ENCODE peak calls at places on chromosomes 7 and 10, in seven cellular contexts. S is HEK293T, H is GM12878, Y is HCT116, W is K562, A is HepG2, M is H1. Q is an unnamed sample.

GRCh38 chr7:41921453-41921912 is 218.6 kb upstream of the INHBA start:
- DNase-seq in M (no peak), W (no peak), H (no peak), S (no peak), A (no peak), Y (no peak), Q (no peak)

GRCh38 chr10:17425584-17426262 is 28.7 kb downstream of the ST8SIA6 start:
- DNase-seq in Y (no peak), S (no peak), M (no peak), W (peak), H (no peak), A (no peak), Q (no peak)

GRCh38 chr7:70829221-70830059 is 302.5 kb upstream of the GALNT17 start:
- DNase-seq in Y (peak), M (peak), W (peak), S (peak), A (peak), H (no peak), Q (peak)

GRCh38 chr10:122999347-122999746 is 9.2 kb downstream of the IKZF5 start:
- DNase-seq in W (no peak), S (no peak), H (no peak), A (no peak), M (no peak), Y (no peak), Q (no peak)

GRCh38 chr7:120843121-120843520 is 14.8 kb downstream of the TSPAN12 start:
- DNase-seq in W (no peak), H (no peak), Y (no peak), M (no peak), A (no peak), S (no peak), Q (no peak)

GRCh38 chr7:131459256-131459655 is 97.2 kb downstream of the PODXL start:
- DNase-seq in W (no peak), M (no peak), S (no peak), A (no peak), H (no peak), Y (peak), Q (no peak)

GRCh38 chr10:100303724-100304319 is 17.3 kb upstream of the BLOC1S2 start:
- DNase-seq in H (no peak), A (peak), W (peak), M (no peak), Y (peak), S (peak), Q (no peak)

GRCh38 chr10:28801869-28802268 is 124.5 kb downstream of the BAMBI start:
- DNase-seq in A (no peak), H (no peak), S (no peak), Y (no peak), W (no peak), M (no peak), Q (no peak)

GRCh38 chr7:82110146-82110823 is 333.3 kb downstream of the CACNA2D1 start:
- DNase-seq in A (no peak), S (no peak), Y (no peak), W (no peak), M (no peak), H (no peak), Q (no peak)

GRCh38 chr10:58373446-58373834 is 11.8 kb upstream of the TFAM start:
- DNase-seq in M (no peak), W (no peak), Y (no peak), A (no peak), S (no peak), H (no peak), Q (no peak)

GRCh38 chr7:33422825-33423645 is 293.7 kb downstream of the BBS9 start:
- DNase-seq in H (no peak), M (no peak), A (no peak), W (no peak), Y (no peak), S (no peak), Q (no peak)

GRCh38 chr10:45809829-45810228 is 37.5 kb downstream of the AGAP4 start:
- DNase-seq in H (no peak), A (no peak), Y (no peak), S (peak), W (peak), M (no peak), Q (peak)

GRCh38 chr10:77715081-77715480 is 77.5 kb upstream of the KCNMA1 start:
- DNase-seq in M (no peak), Y (peak), A (peak), W (peak), S (peak), H (no peak), Q (no peak)

GRCh38 chr10:110042181-110042580 is 34.4 kb downstream of the ADD3 start:
- DNase-seq in S (no peak), W (no peak), H (no peak), M (no peak), A (no peak), Y (no peak), Q (no peak)

GRCh38 chr7:82131224-82131623 is 312.4 kb downstream of the CACNA2D1 start:
- DNase-seq in W (no peak), S (no peak), A (no peak), M (no peak), H (no peak), Y (no peak), Q (no peak)

GRCh38 chr7:107632466-107632865 is 28.2 kb upstream of the SLC26A4 start:
- DNase-seq in M (no peak), Y (no peak), H (no peak), W (no peak), A (no peak), S (no peak), Q (no peak)

GRCh38 chr10:128043259-128044045 is 82.8 kb downstream of the MKI67 start:
- DNase-seq in A (no peak), W (no peak), S (no peak), H (no peak), M (no peak), Y (no peak), Q (peak)

GRCh38 chr7:143288836-143289235 is 685 bp downstream of the CASP2 start:
- DNase-seq in M (no peak), W (peak), H (no peak), S (no peak), A (no peak), Y (no peak), Q (no peak)

GRCh38 chr7:113797420-113797995 is 121.3 kb downstream of the PPP1R3A start:
- DNase-seq in H (no peak), S (no peak), Y (no peak), A (no peak), M (no peak), W (no peak), Q (no peak)

GRCh38 chr7:80760292-80760691 is 121.8 kb downstream of the CD36 start:
- DNase-seq in A (peak), Y (no peak), W (no peak), M (no peak), S (peak), H (no peak), Q (no peak)

GRCh38 chr7:75732764-75733630 is 5.7 kb downstream of the HIP1 start:
- DNase-seq in Y (peak), A (no peak), H (no peak), M (no peak), W (peak), S (no peak), Q (no peak)

GRCh38 chr10:97851341-97852001 is 1.8 kb downstream of the GOLGA7B start:
- DNase-seq in Y (no peak), S (no peak), W (no peak), M (no peak), A (no peak), H (no peak), Q (no peak)

GRCh38 chr7:1541431-1542162 is 11.1 kb downstream of the MAFK start:
- DNase-seq in M (no peak), S (no peak), W (no peak), A (no peak), Y (no peak), H (no peak), Q (no peak)

GRCh38 chr10:110947061-110947595 is 27.7 kb downstream of the SHOC2 start:
- DNase-seq in W (no peak), H (no peak), Y (no peak), S (no peak), M (no peak), A (no peak), Q (no peak)

GRCh38 chr10:3588346-3588745 is 196.7 kb downstream of the KLF6 start:
- DNase-seq in M (no peak), Y (no peak), A (no peak), H (no peak), W (no peak), S (no peak), Q (no peak)

GRCh38 chr10:3595736-3596135 is 189.3 kb downstream of the KLF6 start:
- DNase-seq in S (no peak), Y (no peak), H (no peak), M (no peak), W (no peak), A (no peak), Q (no peak)

GRCh38 chr10:3588816-3589215 is 196.2 kb downstream of the KLF6 start:
- DNase-seq in Y (no peak), M (no peak), A (no peak), W (no peak), H (no peak), S (no peak), Q (no peak)

GRCh38 chr10:3592424-3592823 is 192.6 kb downstream of the KLF6 start:
- DNase-seq in S (no peak), H (no peak), A (no peak), Y (no peak), M (no peak), W (no peak), Q (no peak)

DNA sequence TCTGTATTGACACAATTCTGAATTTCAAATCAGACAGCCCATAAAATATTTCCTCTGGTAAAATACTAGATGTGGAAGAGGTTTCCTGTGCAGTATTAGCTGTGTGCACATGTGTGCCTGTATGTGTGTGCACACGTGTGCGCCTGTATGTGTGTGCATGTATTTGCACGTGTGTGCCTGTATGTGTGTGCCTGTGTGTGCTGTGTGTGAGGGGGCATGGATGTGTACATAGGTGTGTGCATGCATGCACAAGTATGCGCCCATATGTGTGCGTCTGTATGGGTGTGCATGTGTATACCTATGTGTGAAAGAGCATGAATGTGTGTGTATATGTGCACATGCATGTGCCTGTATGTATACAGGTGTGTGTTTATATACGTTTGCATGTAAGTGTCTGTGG is 191.4 kb downstream of the KLF6 start:
- DNase-seq in S (no peak), H (no peak), A (no peak), M (no peak), Y (no peak), W (no peak), Q (no peak)
- TF ChIP-seq SP1 in S (no peak), H (no peak), A (no peak), M (no peak), Y (no peak), W (no peak), Q (no peak)

GRCh38 chr10:3807928-3808496 is 23.0 kb upstream of the KLF6 start:
- DNase-seq in M (no peak), A (no peak), Y (no peak), S (no peak), W (no peak), H (no peak), Q (no peak)
- TF ChIP-seq SP1 in M (no peak), A (no peak), Y (no peak), S (no peak), W (no peak), H (no peak), Q (no peak)

GRCh38 chr7:127780489-127780888 is 128.5 kb downstream of the SND1 start:
- DNase-seq in S (no peak), W (no peak), H (no peak), M (no peak), Y (no peak), A (no peak), Q (no peak)

GRCh38 chr7:127771707-127772106 is 119.7 kb downstream of the SND1 start:
- DNase-seq in H (no peak), A (no peak), M (no peak), S (no peak), Y (no peak), W (no peak), Q (no peak)

GRCh38 chr7:127782075-127782474 is 130.1 kb downstream of the SND1 start:
- DNase-seq in A (no peak), S (no peak), Y (no peak), H (no peak), W (no peak), M (no peak), Q (no peak)

GRCh38 chr7:127782550-127783266 is 130.7 kb downstream of the SND1 start:
- DNase-seq in S (no peak), H (no peak), Y (no peak), W (no peak), M (no peak), A (no peak), Q (no peak)

GRCh38 chr7:127776776-127777390 is 124.9 kb downstream of the SND1 start:
- DNase-seq in Y (no peak), H (no peak), M (no peak), W (no peak), S (no peak), A (no peak), Q (no peak)
- TF ChIP-seq SP1 in Y (no peak), H (no peak), M (no peak), W (no peak), S (no peak), A (no peak), Q (no peak)

GRCh38 chr10:47331491-47331890 is 9.2 kb downstream of the GDF2 start:
- DNase-seq in Y (no peak), H (no peak), A (no peak), M (no peak), W (no peak), S (no peak), Q (no peak)
- TF ChIP-seq SP1 in Y (no peak), H (no peak), A (no peak), M (no peak), W (no peak), S (no peak), Q (no peak)

DNA sequence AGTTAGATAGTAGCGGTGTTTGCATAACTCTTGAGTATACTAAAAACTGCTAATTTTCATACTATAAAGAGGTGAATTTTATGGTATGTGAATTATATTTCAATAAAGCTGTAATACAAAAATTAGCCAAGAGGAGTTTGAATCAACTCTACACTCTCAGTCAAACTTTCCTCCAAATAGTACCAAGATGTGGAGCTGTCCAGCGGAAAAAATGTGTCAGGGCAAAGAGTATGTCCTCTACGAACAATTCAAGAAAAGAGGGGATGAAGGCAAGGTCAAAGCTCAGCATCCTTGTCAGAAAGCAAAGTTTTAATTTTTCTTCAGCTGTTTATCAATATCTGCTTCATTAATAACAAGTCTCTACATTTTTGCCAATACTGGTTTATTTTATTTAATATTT is 51.8 kb upstream of the CDC14C start:
- DNase-seq in A (no peak), M (no peak), W (no peak), H (no peak), S (no peak), Y (no peak), Q (no peak)
- TF ChIP-seq SP1 in A (no peak), M (no peak), W (no peak), H (no peak), S (no peak), Y (no peak), Q (no peak)

DNA sequence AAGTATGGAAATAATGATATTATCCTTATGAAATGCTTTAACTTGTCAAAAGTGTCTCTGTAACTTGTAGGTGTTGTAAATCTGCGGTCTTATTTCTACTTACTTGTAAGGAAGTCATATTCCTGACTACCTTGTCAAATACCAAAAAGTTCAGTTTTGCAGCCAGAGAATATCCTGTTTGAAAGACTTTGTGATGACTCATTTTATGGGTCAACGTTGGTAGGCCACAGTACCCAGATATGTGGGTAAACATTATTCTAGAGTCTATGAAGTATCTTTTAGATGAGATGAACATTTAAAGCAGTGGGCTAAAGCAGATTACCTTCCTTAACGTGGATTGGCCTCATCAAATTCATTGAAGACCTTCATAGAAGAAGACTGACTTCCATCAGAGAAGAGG is 195.3 kb downstream of the PPP1R9A start:
- DNase-seq in W (no peak), M (no peak), Y (no peak), H (no peak), S (no peak), A (peak), Q (no peak)
- TF ChIP-seq SP1 in W (no peak), M (no peak), Y (no peak), H (no peak), S (no peak), A (no peak), Q (no peak)

GRCh38 chr7:16753932-16754571 is 497 bp downstream of the TSPAN13 start:
- DNase-seq in Y (no peak), A (peak), H (no peak), S (peak), M (no peak), W (peak), Q (peak)
- TF ChIP-seq SP1 in Y (no peak), A (no peak), H (no peak), S (no peak), M (no peak), W (no peak), Q (no peak)

GRCh38 chr7:50768470-50769159 is 14.1 kb downstream of the GRB10 start:
- DNase-seq in S (no peak), Y (no peak), H (no peak), M (no peak), W (peak), A (no peak), Q (no peak)
- TF ChIP-seq SP1 in S (no peak), Y (no peak), H (no peak), M (no peak), W (no peak), A (no peak), Q (no peak)